ENCODE peak calls at places on chromosome 21, in ten cellular contexts. N is ovary, J is prostate gland, P is tibial nerve, S is cardiac muscle cell, A is HCT116, Z is adrenal gland, O is thyroid gland, D is endothelial cell of umbilical vein, V is BJ. M is an unnamed sample.

GRCh38 chr21:36705679-36706481 is 7.0 kb downstream of the SIM2 start:
- DNase-seq in V (no peak), J (no peak), P (no peak), O (no peak), Z (no peak), S (no peak), N (no peak), D (no peak), A (no peak), M (peak; percentile 84)

GRCh38 chr21:15825699-15826098 is 95.9 kb downstream of the USP25 start:
- DNase-seq in P (no peak), A (no peak), J (no peak), D (no peak), S (no peak), V (no peak), O (no peak), Z (no peak), N (no peak), M (no peak)

GRCh38 chr21:36005018-36005417 is 55.3 kb downstream of the SETD4 start:
- DNase-seq in A (no peak), J (no peak), Z (no peak), D (no peak), O (no peak), S (no peak), P (no peak), V (no peak), N (peak; percentile 55), M (no peak)

GRCh38 chr21:23977971-23978370 is 1629.3 kb downstream of the MRPL39 start:
- DNase-seq in O (no peak), A (no peak), S (no peak), J (no peak), N (no peak), D (no peak), V (no peak), Z (no peak), P (no peak), M (no peak)

GRCh38 chr21:18023099-18023498 is 203.9 kb upstream of the C21orf91 start:
- DNase-seq in S (no peak), O (no peak), N (no peak), A (no peak), J (no peak), D (no peak), Z (no peak), V (no peak), P (no peak), M (peak; percentile 62)

GRCh38 chr21:40759061-40759460 is 87.9 kb downstream of the DSCAM start:
- DNase-seq in Z (no peak), O (no peak), J (no peak), A (no peak), D (no peak), V (no peak), S (no peak), P (no peak), N (no peak), M (no peak)

GRCh38 chr21:23853796-23854379 is 1753.4 kb downstream of the MRPL39 start:
- DNase-seq in S (peak; percentile 3), V (no peak), Z (no peak), N (no peak), O (no peak), P (peak; percentile 29), D (peak; percentile 24), A (no peak), J (no peak), M (no peak)

GRCh38 chr21:29293495-29293894 is 5.2 kb upstream of the BACH1 start:
- DNase-seq in D (no peak), A (no peak), N (no peak), Z (no peak), S (no peak), O (no peak), P (no peak), V (no peak), J (no peak), M (no peak)

GRCh38 chr21:34889537-34890257 is 159.4 kb downstream of the RUNX1 start:
- DNase-seq in D (peak; percentile 56), J (peak; percentile 66), O (peak; percentile 68), P (peak; percentile 54), A (no peak), Z (peak; percentile 69), V (no peak), N (peak; percentile 71), S (peak; percentile 88), M (peak; percentile 87)

GRCh38 chr21:34890258-34890723 is 158.8 kb downstream of the RUNX1 start:
- DNase-seq in D (no peak), J (no peak), V (no peak), N (no peak), Z (no peak), A (no peak), P (no peak), S (no peak), O (no peak), M (no peak)

GRCh38 chr21:34888569-34889286 is 160.4 kb downstream of the RUNX1 start:
- DNase-seq in Z (peak; percentile 92), O (peak; percentile 93), D (peak; percentile 91), V (peak; percentile 76), S (peak; percentile 98), P (peak; percentile 91), A (peak; percentile 86), J (peak; percentile 97), N (peak; percentile 87), M (peak; percentile 97)

GRCh38 chr21:34887729-34888568 is 161.2 kb downstream of the RUNX1 start:
- DNase-seq in D (peak; percentile 88), S (peak; percentile 91), J (peak; percentile 62), P (peak; percentile 65), N (peak; percentile 57), V (peak; percentile 80), A (no peak), O (peak; percentile 69), Z (peak; percentile 79), M (peak; percentile 76)

DNA sequence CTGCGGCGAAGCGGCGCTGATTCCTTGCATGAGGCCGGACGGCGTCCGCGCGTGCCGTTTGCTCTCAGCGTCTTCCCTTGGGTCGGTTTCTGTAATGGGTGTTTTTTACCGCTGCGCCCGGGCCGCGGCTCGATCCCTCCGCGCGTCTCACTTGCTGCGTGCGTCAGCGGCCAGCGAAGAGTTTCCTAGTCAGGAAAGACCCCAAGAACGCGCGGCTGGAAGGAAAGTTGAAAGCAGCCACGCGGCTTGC is 159.9 kb downstream of the RUNX1 start:
- DNase-seq in D (peak; percentile 69), S (peak; percentile 87), A (no peak), O (peak; percentile 47), J (peak; percentile 39), V (no peak), Z (no peak), P (no peak), N (peak; percentile 57), M (peak; percentile 77)
- H3K27me3 ChIP-seq in D (peaks cover 26% of the 10 kb centered on the region), S (peaks cover 97% of the 10 kb centered on the region), A (no peaks in the 10 kb centered on the region), O (peaks cover 27% of the 10 kb centered on the region), J (no peaks in the 10 kb centered on the region), V (no peaks in the 10 kb centered on the region), Z (peaks cover 33% of the 10 kb centered on the region), P (peaks cover 3% of the 10 kb centered on the region), N (no peaks in the 10 kb centered on the region), M (peaks cover 73% of the 10 kb centered on the region)

GRCh38 chr21:32412162-32412997 is at the start of gene EVA1C:
- DNase-seq in S (peak; percentile 76), Z (peak; percentile 68), D (peak; percentile 69), V (no peak), J (peak; percentile 64), O (peak; percentile 72), P (peak; percentile 49), A (no peak), N (peak; percentile 79), M (peak; percentile 86)
- TF ChIP-seq CTCF in S (no peak), Z (no peak), D (peak; percentile 11), V (no peak), J (peak; percentile 31), O (peak; percentile 31), P (no peak), A (peak; percentile 14), N (no peak), M (no peak)

GRCh38 chr21:44901391-44902074 is 19.2 kb downstream of the ITGB2 start:
- DNase-seq in Z (no peak), J (no peak), A (no peak), O (no peak), S (no peak), P (no peak), N (no peak), V (no peak), D (no peak), M (no peak)

GRCh38 chr21:44898851-44899767 is 21.6 kb downstream of the ITGB2 start:
- DNase-seq in S (no peak), Z (no peak), J (no peak), A (no peak), O (no peak), P (no peak), V (no peak), N (no peak), D (no peak), M (no peak)

GRCh38 chr21:44900559-44901251 is 20.0 kb downstream of the ITGB2 start:
- DNase-seq in V (no peak), Z (no peak), J (no peak), O (no peak), N (no peak), D (no peak), P (no peak), A (no peak), S (no peak), M (no peak)

GRCh38 chr21:44898011-44898493 is 22.6 kb downstream of the ITGB2 start:
- DNase-seq in N (no peak), A (no peak), S (no peak), J (no peak), D (no peak), Z (no peak), V (no peak), O (no peak), P (no peak), M (no peak)

DNA sequence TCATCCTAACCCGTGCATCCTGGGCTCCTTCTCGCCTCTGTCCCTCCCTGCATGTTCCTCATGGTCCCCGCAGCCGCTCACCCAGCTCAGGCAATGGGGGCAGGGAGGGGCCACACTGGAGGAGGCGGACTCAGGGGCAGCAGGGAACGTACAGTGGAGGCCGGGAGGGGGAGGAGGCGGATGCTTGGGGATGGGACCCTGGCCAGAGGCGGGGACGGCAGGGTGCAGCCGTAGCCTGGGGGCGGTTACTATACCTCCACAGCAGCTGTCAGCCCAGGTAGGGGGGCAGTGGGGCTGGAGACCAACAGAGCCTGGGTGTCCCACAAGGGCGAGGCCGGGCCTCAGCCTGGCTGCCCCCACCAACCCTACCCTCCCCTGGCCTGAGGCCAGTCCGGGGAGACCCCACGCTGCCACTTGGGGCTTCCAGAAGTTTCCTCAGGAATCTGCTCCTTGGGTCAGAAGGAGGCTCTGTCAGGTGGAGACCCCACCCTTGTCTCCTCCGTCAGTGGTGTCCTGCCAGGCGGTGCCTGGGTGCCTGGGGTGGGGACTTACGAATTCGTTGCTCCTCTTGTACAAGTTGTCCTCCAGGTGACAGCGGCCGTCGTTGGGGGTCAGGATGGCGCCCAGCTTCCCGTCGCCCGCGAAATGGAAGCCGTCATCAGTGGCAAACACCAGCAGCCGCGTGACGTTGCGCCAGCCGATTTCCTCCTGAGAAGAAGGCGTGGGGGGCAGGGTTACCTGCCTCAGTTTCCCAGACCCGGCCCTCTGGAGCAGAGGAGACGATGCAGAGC is 20.7 kb downstream of the ITGB2 start:
- DNase-seq in O (no peak), J (no peak), V (no peak), S (no peak), A (no peak), D (no peak), Z (no peak), P (no peak), N (no peak), M (no peak)
- H3K27me3 ChIP-seq in O (no peaks in the 10 kb centered on the region), J (no peaks in the 10 kb centered on the region), V (peaks cover 18% of the 10 kb centered on the region), S (no peaks in the 10 kb centered on the region), A (no peaks in the 10 kb centered on the region), D (no peaks in the 10 kb centered on the region), Z (peaks cover 4% of the 10 kb centered on the region), P (no peaks in the 10 kb centered on the region), N (no peaks in the 10 kb centered on the region), M (no peaks in the 10 kb centered on the region)

GRCh38 chr21:42321231-42321630 is 6.0 kb upstream of the TFF3 start:
- DNase-seq in O (no peak), Z (no peak), N (no peak), D (no peak), V (no peak), A (no peak), S (no peak), P (no peak), J (no peak), M (peak; percentile 32)

GRCh38 chr21:42321845-42322244 is 6.6 kb upstream of the TFF3 start:
- DNase-seq in Z (no peak), P (no peak), D (no peak), J (no peak), A (no peak), N (no peak), V (no peak), S (no peak), O (no peak), M (peak; percentile 15)

GRCh38 chr21:42319368-42319767 is 4.2 kb upstream of the TFF3 start:
- DNase-seq in O (no peak), N (no peak), Z (no peak), P (no peak), J (no peak), A (no peak), D (no peak), S (no peak), V (no peak), M (no peak)

GRCh38 chr21:42320791-42321190 is 5.6 kb upstream of the TFF3 start:
- DNase-seq in O (no peak), N (no peak), V (no peak), S (no peak), J (no peak), Z (no peak), A (no peak), D (no peak), P (no peak), M (peak; percentile 11)

GRCh38 chr21:42319851-42320602 is 4.8 kb upstream of the TFF3 start:
- DNase-seq in O (no peak), Z (no peak), V (no peak), A (no peak), D (no peak), S (no peak), N (no peak), P (no peak), J (no peak), M (peak; percentile 55)
- TF ChIP-seq CTCF in O (no peak), Z (no peak), V (no peak), A (no peak), D (no peak), S (no peak), N (no peak), P (no peak), J (no peak), M (peak; percentile 39)

M was measured in endodermal cell.